ENCODE peak calls at places on chromosomes 13 and 19, in four cellular contexts. Q is nephron progenitor cell, S is NCI-H1105 treated with DMSO at 0.1 percent for 48 hours, W is suprapubic skin. E is an unnamed sample.

GRCh38 chr19:49592486-49593232 is 1.7 kb downstream of the PRR12 start:
- DNase-seq in Q (peak; percentile 40), S (peak; percentile 39), W (no peak), E (no peak)

GRCh38 chr13:99655351-99656091 is 154.2 kb downstream of the TM9SF2 start:
- DNase-seq in S (no peak), W (no peak), Q (no peak), E (no peak)

GRCh38 chr13:50380905-50381304 is 365.7 kb downstream of the KCNRG start:
- DNase-seq in W (no peak), Q (no peak), S (no peak), E (no peak)

GRCh38 chr19:6225232-6225635 is 54.5 kb downstream of the MLLT1 start:
- DNase-seq in W (no peak), Q (no peak), S (no peak), E (peak; percentile 37)

GRCh38 chr19:8610041-8610927 is at the start of gene ADAMTS10:
- DNase-seq in Q (peak; percentile 74), S (peak; percentile 17), W (no peak), E (no peak)

GRCh38 chr19:6116749-6117430 is 6.6 kb upstream of the RFX2 start:
- DNase-seq in S (no peak), Q (no peak), W (no peak), E (no peak)

GRCh38 chr19:17873661-17874422 is 2.1 kb downstream of the SLC5A5 start:
- DNase-seq in W (no peak), Q (peak; percentile 84), S (peak; percentile 20), E (no peak)

GRCh38 chr19:53662209-53662608 is 30.4 kb downstream of the DPRX start:
- DNase-seq in S (no peak), Q (no peak), W (no peak), E (no peak)

GRCh38 chr13:46278474-46278873 is 66.7 kb downstream of the LRRC63 start:
- DNase-seq in Q (no peak), W (no peak), S (no peak), E (no peak)

GRCh38 chr19:31500540-31500830 is 151.2 kb upstream of the TSHZ3 start:
- DNase-seq in Q (no peak), W (peak; percentile 53), S (no peak), E (peak; percentile 19)